ENCODE peak calls at places on chromosomes 2 and 18, in four cellular contexts. N is stimulated activated CD8-positive, alpha-beta memory T cell treated with anti-CD3 and anti-CD28 coated beads, Interleukin-15, amount 100 ng/mL, for 24 hours; Y is right cardiac atrium; C is head of caudate nucleus. S is an unnamed sample.

GRCh38 chr2:151669585-151670081 is 64.6 kb downstream of the NEB start:
- DNase-seq in N (no peak), Y (no peak), C (peak), S (no peak)

GRCh38 chr2:156399950-156400703 is 36.1 kb upstream of the GPD2 start:
- DNase-seq in N (no peak), Y (peak), C (peak), S (peak)

GRCh38 chr2:73262108-73262651 is 22.1 kb downstream of the FBXO41 start:
- DNase-seq in N (no peak), Y (no peak), C (no peak), S (no peak)

GRCh38 chr2:19988600-19988999 is 1.3 kb downstream of the WDR35 start:
- DNase-seq in N (no peak), Y (no peak), C (no peak), S (no peak)

GRCh38 chr2:238640486-238640885 is 207.4 kb upstream of the TWIST2 start:
- DNase-seq in N (no peak), Y (no peak), C (no peak), S (no peak)

GRCh38 chr2:235582081-235582686 is 88.3 kb downstream of the AGAP1 start:
- DNase-seq in N (no peak), Y (no peak), C (no peak), S (no peak)

GRCh38 chr2:192885569-192886160 is 690.9 kb upstream of the TMEFF2 start:
- DNase-seq in N (no peak), Y (no peak), C (no peak), S (no peak)

GRCh38 chr18:21979171-21979560 is 190.2 kb upstream of the GATA6 start:
- DNase-seq in N (no peak), Y (no peak), C (no peak), S (no peak)

GRCh38 chr2:237922641-237923361 is 44.0 kb upstream of the UBE2F start:
- DNase-seq in N (no peak), Y (no peak), C (no peak), S (no peak)

GRCh38 chr2:175877845-175878563 is 124.1 kb downstream of the LNPK start:
- DNase-seq in N (no peak), Y (no peak), C (no peak), S (no peak)

GRCh38 chr18:13372405-13372995 is 153.9 kb downstream of the LDLRAD4 start:
- DNase-seq in N (no peak), Y (no peak), C (no peak), S (no peak)

GRCh38 chr18:34631071-34631470 is 79.0 kb upstream of the DTNA start:
- DNase-seq in N (no peak), Y (no peak), C (no peak), S (no peak)

GRCh38 chr2:45610281-45611019 is 617 bp downstream of the SRBD1 start:
- DNase-seq in N (peak), Y (peak), C (peak), S (peak)

GRCh38 chr2:28346587-28346986 is 46.1 kb upstream of the FOSL2 start:
- DNase-seq in N (no peak), Y (peak), C (no peak), S (no peak)

GRCh38 chr18:32093523-32093922 is 1.8 kb downstream of the RNF138 start:
- DNase-seq in N (no peak), Y (no peak), C (no peak), S (no peak)

GRCh38 chr2:60070166-60070565 is 483.3 kb downstream of the BCL11A start:
- DNase-seq in N (no peak), Y (no peak), C (no peak), S (no peak)

GRCh38 chr2:36549063-36549662 is 48.8 kb downstream of the FEZ2 start:
- DNase-seq in N (no peak), Y (no peak), C (no peak), S (no peak)

GRCh38 chr2:215619022-215619958 is 183.4 kb upstream of the FN1 start:
- DNase-seq in N (no peak), Y (no peak), C (peak), S (no peak)

GRCh38 chr2:45804990-45805755 is 153.7 kb downstream of the PRKCE start:
- DNase-seq in N (no peak), Y (no peak), C (no peak), S (no peak)

GRCh38 chr2:77939801-77940200 is 417.6 kb upstream of the LRRTM4 start:
- DNase-seq in N (no peak), Y (no peak), C (no peak), S (no peak)

GRCh38 chr18:74508821-74509225 is 12.7 kb downstream of the CNDP2 start:
- DNase-seq in N (no peak), Y (no peak), C (no peak), S (no peak)

GRCh38 chr18:76405761-76406356 is 89.2 kb downstream of the ZNF516 start:
- DNase-seq in N (no peak), Y (peak), C (peak), S (no peak)